ENCODE peak calls at places on chromosomes 16 and 17, in four cellular contexts. F, B, W and I are unnamed samples.

GRCh38 chr17:1577186-1577585 is 14.6 kb upstream of the PITPNA start:
- DNase-seq in F (no peak), W (no peak), B (no peak), I (peak)

GRCh38 chr16:138049-138417 is 440 bp downstream of the NPRL3 start:
- DNase-seq in F (no peak), B (peak), W (no peak), I (no peak)

GRCh38 chr16:81392011-81392410 is 52.6 kb upstream of the CMIP start:
- DNase-seq in B (no peak), W (no peak), F (no peak), I (no peak)

GRCh38 chr17:9484789-9485188 is 90.8 kb downstream of the STX8 start:
- DNase-seq in W (no peak), F (no peak), B (no peak), I (no peak)

GRCh38 chr16:65038125-65038524 is 83.7 kb downstream of the CDH11 start:
- DNase-seq in F (no peak), W (no peak), B (no peak), I (no peak)

GRCh38 chr16:29678691-29679267 is at the start of gene QPRT:
- DNase-seq in F (no peak), W (no peak), B (peak), I (peak)

GRCh38 chr16:88789593-88789992 is 4.6 kb upstream of the PIEZO1 start:
- DNase-seq in W (no peak), B (no peak), F (no peak), I (no peak)

GRCh38 chr16:21599994-21600773 is 807 bp downstream of the METTL9 start:
- DNase-seq in B (peak), W (peak), F (no peak), I (peak)

GRCh38 chr16:87465306-87465705 is 27.5 kb downstream of the ZCCHC14 start:
- DNase-seq in F (no peak), B (peak), W (no peak), I (peak)

GRCh38 chr16:87145181-87146176 is 171.7 kb downstream of the C16orf95 start:
- DNase-seq in B (peak), W (no peak), F (peak), I (no peak)

GRCh38 chr17:62566996-62567578 is 60.4 kb upstream of the MRC2 start:
- DNase-seq in W (no peak), F (no peak), B (no peak), I (no peak)

GRCh38 chr16:68064791-68065365 is 20.3 kb upstream of the NFATC3 start:
- DNase-seq in B (peak), W (no peak), F (peak), I (peak)

GRCh38 chr16:49698931-49699715 is 156.8 kb downstream of the ZNF423 start:
- DNase-seq in F (no peak), W (no peak), B (no peak), I (no peak)

GRCh38 chr16:4934591-4934990 is 2.4 kb downstream of the PPL start:
- DNase-seq in W (no peak), F (no peak), B (no peak), I (no peak)

GRCh38 chr16:21083729-21084268 is 66.8 kb downstream of the DNAH3 start:
- DNase-seq in B (peak), F (peak), W (no peak), I (peak)

GRCh38 chr16:56956756-56957155 is 5.0 kb upstream of the CETP start:
- DNase-seq in W (no peak), B (no peak), F (no peak), I (no peak)

GRCh38 chr16:51110618-51111234 is 40.3 kb downstream of the SALL1 start:
- DNase-seq in F (no peak), W (no peak), B (no peak), I (no peak)

GRCh38 chr16:83952587-83952939 is 477 bp upstream of the OSGIN1 start:
- DNase-seq in F (peak), W (no peak), B (no peak), I (no peak)

GRCh38 chr17:43695968-43696865 is 34.5 kb upstream of the MEOX1 start:
- DNase-seq in F (no peak), B (no peak), W (no peak), I (no peak)

GRCh38 chr16:74999208-74999682 is 421 bp downstream of the ZNRF1 start:
- DNase-seq in F (no peak), B (peak), W (no peak), I (no peak)

GRCh38 chr17:78208486-78208885 is 5.6 kb upstream of the BIRC5 start:
- DNase-seq in W (no peak), B (no peak), F (no peak), I (no peak)

GRCh38 chr17:3770471-3770870 is 30.5 kb downstream of the ITGAE start:
- DNase-seq in W (no peak), F (no peak), B (no peak), I (no peak)

GRCh38 chr16:66904846-66905632 is 13.6 kb downstream of the CDH16 start:
- DNase-seq in W (no peak), F (no peak), B (no peak), I (peak)

GRCh38 chr16:31869511-31870201 is 4.0 kb upstream of the ZNF267 start:
- DNase-seq in W (peak), F (no peak), B (no peak), I (no peak)

GRCh38 chr17:499836-500543 is 147.4 kb upstream of the RPH3AL start:
- DNase-seq in W (no peak), F (no peak), B (no peak), I (no peak)

GRCh38 chr17:48612854-48613691 is 2.0 kb downstream of the HOXB8 start:
- DNase-seq in B (no peak), F (no peak), W (no peak), I (peak)

GRCh38 chr17:44376124-44376523 is 12.5 kb upstream of the FAM171A2 start:
- DNase-seq in B (peak), F (no peak), W (no peak), I (peak)

GRCh38 chr17:76948726-76949342 is 80.6 kb downstream of the MGAT5B start:
- DNase-seq in B (no peak), W (no peak), F (no peak), I (no peak)

GRCh38 chr16:84323626-84324025 is 28.9 kb downstream of the WFDC1 start:
- DNase-seq in F (no peak), B (no peak), W (no peak), I (no peak)

GRCh38 chr16:9219811-9220210 is 128.4 kb downstream of the HAPSTR1 start:
- DNase-seq in F (no peak), B (no peak), W (no peak), I (no peak)

GRCh38 chr17:29148257-29148789 is 31.9 kb downstream of the MYO18A start:
- DNase-seq in W (no peak), F (no peak), B (no peak), I (no peak)

GRCh38 chr16:70410736-70411135 is 28.2 kb downstream of the ST3GAL2 start:
- DNase-seq in W (no peak), F (no peak), B (no peak), I (no peak)

GRCh38 chr17:45782889-45783592 is 1.1 kb upstream of the CRHR1 start:
- DNase-seq in F (no peak), W (no peak), B (peak), I (no peak)

GRCh38 chr16:64440421-64440831 is 681.4 kb downstream of the CDH11 start:
- DNase-seq in B (no peak), W (no peak), F (no peak), I (peak)

GRCh38 chr17:80126449-80126715 is 20.5 kb downstream of the EIF4A3 start:
- DNase-seq in B (no peak), W (no peak), F (no peak), I (no peak)

GRCh38 chr17:36937961-36938565 is 788 bp downstream of the LHX1 start:
- DNase-seq in F (no peak), W (no peak), B (no peak), I (no peak)

GRCh38 chr17:47990962-47991731 is 20.2 kb downstream of the CDK5RAP3 start:
- DNase-seq in F (no peak), W (no peak), B (no peak), I (no peak)

GRCh38 chr17:3575506-3575905 is 17.9 kb upstream of the TRPV3 start:
- DNase-seq in B (no peak), F (no peak), W (no peak), I (no peak)

GRCh38 chr17:82583720-82584234 is 64.2 kb downstream of the FOXK2 start:
- DNase-seq in B (no peak), F (no peak), W (no peak), I (no peak)

GRCh38 chr16:12187939-12188673 is 211.6 kb downstream of the SNX29 start:
- DNase-seq in W (no peak), F (no peak), B (no peak), I (peak)

GRCh38 chr17:64202683-64203430 is 60.2 kb downstream of the TEX2 start:
- DNase-seq in F (no peak), B (no peak), W (no peak), I (peak)
- TF ChIP-seq SRF in F (no peak), B (no peak), W (no peak), I (no peak)

DNA sequence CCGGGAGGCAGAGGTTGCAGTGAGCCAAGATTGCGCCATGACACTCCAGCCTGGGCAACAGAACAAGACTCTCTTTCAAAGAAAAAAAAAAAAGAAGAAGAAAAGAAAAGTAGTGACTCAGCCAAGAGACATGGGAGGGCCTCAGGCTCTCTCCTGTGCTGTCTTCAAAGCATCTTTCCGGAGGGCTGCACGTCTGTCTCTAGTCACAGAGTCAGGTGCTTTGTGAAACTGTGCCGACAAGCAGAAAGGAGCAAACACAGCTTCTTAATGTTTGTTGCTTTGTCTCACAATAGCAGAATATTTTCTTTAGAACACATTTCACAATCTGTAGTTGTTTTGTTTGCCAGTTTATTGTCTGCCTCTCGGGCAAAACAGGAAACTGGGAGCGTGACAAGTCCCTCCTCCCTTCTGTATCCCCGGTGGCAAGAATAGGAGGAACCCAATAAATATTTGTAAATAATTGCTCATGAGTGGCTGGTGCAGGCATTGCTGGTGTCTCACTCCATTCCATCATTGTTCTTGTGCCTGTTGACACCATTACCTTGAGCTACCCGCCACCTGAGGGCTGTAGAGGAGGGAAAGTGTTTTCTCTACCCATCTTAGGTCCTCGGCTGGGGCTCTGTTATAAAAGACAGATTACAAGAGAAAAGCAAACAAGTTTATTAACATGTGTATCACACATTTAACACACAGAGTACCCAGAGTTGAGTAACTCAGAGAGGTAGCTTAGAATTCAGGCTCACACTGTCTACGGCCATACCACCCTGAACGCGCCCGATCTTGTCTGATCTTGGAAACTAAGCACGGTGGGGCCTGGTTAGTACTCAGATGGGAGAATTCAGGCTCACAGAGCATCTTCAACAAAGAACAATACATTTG is 5.5 kb downstream of the GAST start:
- DNase-seq in F (no peak), B (no peak), W (no peak), I (no peak)
- TF ChIP-seq ZBTB33 in F (no peak), B (no peak), W (no peak), I (no peak)

GRCh38 chr17:81253358-81254131 is 14.4 kb downstream of the NDUFAF8 start:
- DNase-seq in F (no peak), W (no peak), B (peak), I (no peak)
- TF ChIP-seq POLR2A in F (no peak), W (no peak), B (peak), I (no peak)

GRCh38 chr17:17314501-17315071 is 11.4 kb downstream of the NT5M start:
- DNase-seq in B (no peak), F (no peak), W (no peak), I (no peak)
- TF ChIP-seq SRF in B (no peak), F (no peak), W (no peak), I (no peak)

DNA sequence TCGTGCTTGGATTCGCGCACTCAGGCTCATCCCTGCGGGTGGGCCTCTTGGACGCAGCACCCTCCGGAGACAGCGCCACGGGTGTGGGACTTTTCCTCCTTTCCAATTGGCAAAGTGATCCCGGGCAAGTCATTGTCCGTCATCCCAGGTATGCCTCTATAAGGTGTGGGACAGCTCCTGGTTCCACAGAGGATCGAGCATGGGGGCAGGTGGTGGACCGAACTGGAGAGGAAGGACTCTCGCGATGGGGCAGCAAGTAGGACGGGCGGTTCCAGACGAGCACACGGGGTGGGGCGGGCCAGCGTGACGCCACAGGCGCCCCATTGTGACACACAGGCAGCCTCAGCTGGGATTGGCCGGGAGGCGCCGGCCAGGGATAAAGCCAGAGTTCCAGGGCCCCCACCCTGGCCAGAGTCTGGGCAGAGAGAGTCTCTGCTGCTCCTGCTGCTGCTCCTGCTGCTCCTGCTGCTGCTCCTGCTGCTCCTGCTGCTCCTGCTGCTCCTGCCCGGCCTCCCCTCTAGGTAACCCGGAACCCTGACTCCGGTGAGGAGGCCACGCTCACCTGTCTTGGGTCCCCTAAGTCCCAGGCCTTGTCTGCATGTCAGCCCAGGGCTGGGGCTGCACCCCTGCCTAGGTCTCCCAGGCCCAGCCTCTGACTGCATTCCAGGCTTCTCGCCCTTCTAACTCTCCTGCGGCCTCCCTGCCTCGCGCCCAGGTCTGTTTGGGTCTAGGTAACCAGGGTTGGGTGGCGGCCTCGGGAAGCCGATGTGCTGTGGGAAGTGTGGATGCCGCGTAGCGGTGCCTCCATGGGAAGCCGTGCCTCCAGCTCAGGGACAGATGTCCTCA is 38.5 kb upstream of the SLC47A1 start:
- DNase-seq in B (peak), W (no peak), F (no peak), I (no peak)
- TF ChIP-seq ZBTB33 in B (no peak), W (no peak), F (no peak), I (peak)